ENCODE peak calls at places on chromosomes 13 and 19, in nine cellular contexts. One of them, this sample, is unnamed.
A peak's percentile ranks its signal among the peaks of the same experiment; 100 is the strongest.

GRCh38 chr13:20667857-20668256 is 35.6 kb upstream of the IL17D start:
- DNase-seq in AG04450: no peak
- DNase-seq in choroid plexus epithelial cell: no peak
- DNase-seq in lower leg skin: no peak
- DNase-seq in HFF-Myc: no peak
- DNase-seq in AG10803: no peak
- DNase-seq in nephron progenitor cell: no peak
- DNase-seq in H9: no peak
- DNase-seq in PC-9: no peak
- DNase-seq in this sample: no peak

GRCh38 chr13:29802621-29803020 is 47.8 kb downstream of the UBL3 start:
- DNase-seq in HFF-Myc: no peak
- DNase-seq in nephron progenitor cell: no peak
- DNase-seq in AG04450: no peak
- DNase-seq in PC-9: no peak
- DNase-seq in AG10803: peak; percentile 57
- DNase-seq in choroid plexus epithelial cell: peak; percentile 5
- DNase-seq in H9: no peak
- DNase-seq in lower leg skin: no peak
- DNase-seq in this sample: no peak

GRCh38 chr19:56084835-56085536 is 36.1 kb downstream of the ZNF787 start:
- DNase-seq in AG04450: no peak
- DNase-seq in choroid plexus epithelial cell: no peak
- DNase-seq in lower leg skin: no peak
- DNase-seq in nephron progenitor cell: no peak
- DNase-seq in PC-9: no peak
- DNase-seq in H9: no peak
- DNase-seq in HFF-Myc: no peak
- DNase-seq in AG10803: no peak
- DNase-seq in this sample: no peak

GRCh38 chr13:90293793-90294361 is 1053.6 kb upstream of the MIR17HG start:
- DNase-seq in HFF-Myc: no peak
- DNase-seq in AG10803: no peak
- DNase-seq in AG04450: no peak
- DNase-seq in lower leg skin: no peak
- DNase-seq in choroid plexus epithelial cell: no peak
- DNase-seq in nephron progenitor cell: no peak
- DNase-seq in PC-9: no peak
- DNase-seq in H9: no peak
- DNase-seq in this sample: no peak

GRCh38 chr19:566403-566802 is 6.0 kb upstream of the BSG start:
- DNase-seq in AG04450: no peak
- DNase-seq in lower leg skin: no peak
- DNase-seq in AG10803: peak; percentile 76
- DNase-seq in PC-9: no peak
- DNase-seq in nephron progenitor cell: no peak
- DNase-seq in HFF-Myc: no peak
- DNase-seq in H9: no peak
- DNase-seq in choroid plexus epithelial cell: no peak
- DNase-seq in this sample: no peak

GRCh38 chr19:46613525-46613924 is 11.4 kb downstream of the PTGIR start:
- DNase-seq in H9: no peak
- DNase-seq in AG10803: no peak
- DNase-seq in nephron progenitor cell: no peak
- DNase-seq in choroid plexus epithelial cell: no peak
- DNase-seq in HFF-Myc: no peak
- DNase-seq in AG04450: no peak
- DNase-seq in PC-9: no peak
- DNase-seq in lower leg skin: no peak
- DNase-seq in this sample: no peak

GRCh38 chr13:99214232-99214631 is 13.6 kb downstream of the UBAC2 start:
- DNase-seq in AG04450: no peak
- DNase-seq in PC-9: peak; percentile 2
- DNase-seq in HFF-Myc: no peak
- DNase-seq in lower leg skin: no peak
- DNase-seq in choroid plexus epithelial cell: no peak
- DNase-seq in nephron progenitor cell: no peak
- DNase-seq in H9: no peak
- DNase-seq in AG10803: no peak
- DNase-seq in this sample: no peak

GRCh38 chr19:44566984-44567383 is 37.5 kb upstream of the CEACAM20 start:
- DNase-seq in AG04450: no peak
- DNase-seq in choroid plexus epithelial cell: peak; percentile 20
- DNase-seq in lower leg skin: no peak
- DNase-seq in H9: no peak
- DNase-seq in nephron progenitor cell: no peak
- DNase-seq in HFF-Myc: no peak
- DNase-seq in PC-9: no peak
- DNase-seq in AG10803: no peak
- DNase-seq in this sample: no peak

GRCh38 chr13:62387642-62388041 is 972.0 kb upstream of the PCDH20 start:
- DNase-seq in nephron progenitor cell: no peak
- DNase-seq in PC-9: no peak
- DNase-seq in choroid plexus epithelial cell: peak; percentile 34
- DNase-seq in H9: no peak
- DNase-seq in lower leg skin: no peak
- DNase-seq in HFF-Myc: no peak
- DNase-seq in AG04450: peak; percentile 0
- DNase-seq in AG10803: no peak
- DNase-seq in this sample: no peak

GRCh38 chr13:100892981-100893380 is 218.4 kb upstream of the TMTC4 start:
- DNase-seq in HFF-Myc: no peak
- DNase-seq in H9: no peak
- DNase-seq in lower leg skin: no peak
- DNase-seq in choroid plexus epithelial cell: no peak
- DNase-seq in AG04450: no peak
- DNase-seq in nephron progenitor cell: no peak
- DNase-seq in AG10803: no peak
- DNase-seq in PC-9: no peak
- DNase-seq in this sample: no peak

GRCh38 chr19:49409441-49410029 is 13.7 kb downstream of the PTH2 start:
- DNase-seq in HFF-Myc: no peak
- DNase-seq in H9: no peak
- DNase-seq in lower leg skin: no peak
- DNase-seq in nephron progenitor cell: no peak
- DNase-seq in choroid plexus epithelial cell: no peak
- DNase-seq in PC-9: no peak
- DNase-seq in AG04450: no peak
- DNase-seq in AG10803: no peak
- DNase-seq in this sample: no peak

GRCh38 chr19:10544242-10544752 is 593 bp downstream of the ATG4D start:
- DNase-seq in AG04450: no peak
- DNase-seq in AG10803: no peak
- DNase-seq in nephron progenitor cell: no peak
- DNase-seq in choroid plexus epithelial cell: no peak
- DNase-seq in HFF-Myc: no peak
- DNase-seq in PC-9: peak; percentile 22
- DNase-seq in H9: no peak
- DNase-seq in lower leg skin: no peak
- DNase-seq in this sample: no peak

GRCh38 chr19:15293751-15294505 is 38.4 kb downstream of the BRD4 start:
- DNase-seq in nephron progenitor cell: no peak
- DNase-seq in AG10803: peak; percentile 70
- DNase-seq in PC-9: no peak
- DNase-seq in H9: no peak
- DNase-seq in AG04450: peak; percentile 30
- DNase-seq in choroid plexus epithelial cell: peak; percentile 70
- DNase-seq in lower leg skin: no peak
- DNase-seq in HFF-Myc: peak; percentile 39
- DNase-seq in this sample: no peak

GRCh38 chr19:10346509-10346908 is 7.1 kb upstream of the ICAM3 start:
- DNase-seq in H9: no peak
- DNase-seq in AG04450: no peak
- DNase-seq in HFF-Myc: no peak
- DNase-seq in AG10803: no peak
- DNase-seq in PC-9: no peak
- DNase-seq in lower leg skin: no peak
- DNase-seq in nephron progenitor cell: no peak
- DNase-seq in choroid plexus epithelial cell: peak; percentile 15
- DNase-seq in this sample: no peak

GRCh38 chr19:5058456-5059190 is 89.7 kb downstream of the KDM4B start:
- DNase-seq in nephron progenitor cell: no peak
- DNase-seq in PC-9: no peak
- DNase-seq in HFF-Myc: no peak
- DNase-seq in choroid plexus epithelial cell: no peak
- DNase-seq in AG10803: peak; percentile 43
- DNase-seq in H9: no peak
- DNase-seq in lower leg skin: no peak
- DNase-seq in AG04450: no peak
- DNase-seq in this sample: no peak

GRCh38 chr13:75326173-75327131 is 155.5 kb downstream of the TBC1D4 start:
- DNase-seq in lower leg skin: no peak
- DNase-seq in HFF-Myc: no peak
- DNase-seq in AG10803: peak; percentile 19
- DNase-seq in PC-9: no peak
- DNase-seq in H9: no peak
- DNase-seq in nephron progenitor cell: no peak
- DNase-seq in AG04450: no peak
- DNase-seq in choroid plexus epithelial cell: peak; percentile 67
- DNase-seq in this sample: no peak

GRCh38 chr19:52689804-52690394 is 44.9 kb downstream of the ZNF611 start:
- DNase-seq in nephron progenitor cell: peak; percentile 58
- DNase-seq in H9: peak; percentile 45
- DNase-seq in choroid plexus epithelial cell: no peak
- DNase-seq in lower leg skin: peak; percentile 91
- DNase-seq in AG04450: no peak
- DNase-seq in HFF-Myc: no peak
- DNase-seq in PC-9: peak; percentile 34
- DNase-seq in AG10803: peak; percentile 9
- DNase-seq in this sample: no peak

GRCh38 chr19:54952591-54953344 is 5.4 kb upstream of the NLRP7 start:
- DNase-seq in choroid plexus epithelial cell: peak; percentile 18
- DNase-seq in AG10803: no peak
- DNase-seq in PC-9: peak; percentile 90
- DNase-seq in lower leg skin: no peak
- DNase-seq in AG04450: no peak
- DNase-seq in HFF-Myc: no peak
- DNase-seq in H9: no peak
- DNase-seq in nephron progenitor cell: no peak
- DNase-seq in this sample: no peak

GRCh38 chr13:99339736-99340392 is 32.7 kb upstream of the GPR183 start:
- DNase-seq in HFF-Myc: no peak
- DNase-seq in nephron progenitor cell: no peak
- DNase-seq in H9: no peak
- DNase-seq in lower leg skin: no peak
- DNase-seq in choroid plexus epithelial cell: peak; percentile 83
- DNase-seq in PC-9: no peak
- DNase-seq in AG04450: no peak
- DNase-seq in AG10803: peak; percentile 50
- DNase-seq in this sample: no peak

GRCh38 chr13:34993470-34993869 is 51.4 kb downstream of the NBEA start:
- DNase-seq in choroid plexus epithelial cell: peak; percentile 33
- DNase-seq in H9: no peak
- DNase-seq in lower leg skin: no peak
- DNase-seq in nephron progenitor cell: no peak
- DNase-seq in AG10803: no peak
- DNase-seq in HFF-Myc: no peak
- DNase-seq in AG04450: no peak
- DNase-seq in PC-9: no peak
- DNase-seq in this sample: no peak
- TF ChIP-seq CTCF in choroid plexus epithelial cell: no peak
- TF ChIP-seq CTCF in H9: no peak
- TF ChIP-seq CTCF in lower leg skin: no peak
- TF ChIP-seq CTCF in nephron progenitor cell: no peak
- TF ChIP-seq CTCF in AG10803: no peak
- TF ChIP-seq CTCF in HFF-Myc: no peak
- TF ChIP-seq CTCF in AG04450: no peak
- TF ChIP-seq CTCF in PC-9: no peak
- TF ChIP-seq CTCF in this sample: no peak

GRCh38 chr19:23273022-23273593 is 22.9 kb upstream of the ZNF724 start:
- DNase-seq in AG10803: no peak
- DNase-seq in PC-9: no peak
- DNase-seq in AG04450: no peak
- DNase-seq in nephron progenitor cell: no peak
- DNase-seq in HFF-Myc: no peak
- DNase-seq in H9: no peak
- DNase-seq in lower leg skin: peak; percentile 80
- DNase-seq in choroid plexus epithelial cell: no peak
- DNase-seq in this sample: no peak

GRCh38 chr19:23273594-23274412 is 23.6 kb upstream of the ZNF724 start:
- DNase-seq in AG04450: peak; percentile 57
- DNase-seq in PC-9: peak; percentile 93
- DNase-seq in HFF-Myc: peak; percentile 72
- DNase-seq in nephron progenitor cell: peak; percentile 93
- DNase-seq in AG10803: peak; percentile 79
- DNase-seq in choroid plexus epithelial cell: peak; percentile 93
- DNase-seq in H9: peak; percentile 96
- DNase-seq in lower leg skin: peak; percentile 99
- DNase-seq in this sample: peak; percentile 83
- TF ChIP-seq CTCF in AG04450: no peak
- TF ChIP-seq CTCF in PC-9: no peak
- TF ChIP-seq CTCF in HFF-Myc: no peak
- TF ChIP-seq CTCF in nephron progenitor cell: no peak
- TF ChIP-seq CTCF in AG10803: no peak
- TF ChIP-seq CTCF in choroid plexus epithelial cell: peak; percentile 24
- TF ChIP-seq CTCF in H9: no peak
- TF ChIP-seq CTCF in lower leg skin: no peak
- TF ChIP-seq CTCF in this sample: no peak

GRCh38 chr19:38990949-38991697 is 15.6 kb upstream of the FBXO17 start:
- DNase-seq in choroid plexus epithelial cell: no peak
- DNase-seq in H9: no peak
- DNase-seq in lower leg skin: no peak
- DNase-seq in HFF-Myc: no peak
- DNase-seq in PC-9: peak; percentile 25
- DNase-seq in AG10803: peak; percentile 34
- DNase-seq in nephron progenitor cell: no peak
- DNase-seq in AG04450: no peak
- DNase-seq in this sample: no peak
- TF ChIP-seq CTCF in choroid plexus epithelial cell: no peak
- TF ChIP-seq CTCF in H9: no peak
- TF ChIP-seq CTCF in lower leg skin: no peak
- TF ChIP-seq CTCF in HFF-Myc: no peak
- TF ChIP-seq CTCF in PC-9: no peak
- TF ChIP-seq CTCF in AG10803: no peak
- TF ChIP-seq CTCF in nephron progenitor cell: no peak
- TF ChIP-seq CTCF in AG04450: no peak
- TF ChIP-seq CTCF in this sample: no peak

GRCh38 chr13:80055804-80056203 is 285.1 kb downstream of the SPRY2 start:
- DNase-seq in nephron progenitor cell: no peak
- DNase-seq in choroid plexus epithelial cell: no peak
- DNase-seq in PC-9: no peak
- DNase-seq in lower leg skin: no peak
- DNase-seq in AG04450: no peak
- DNase-seq in H9: no peak
- DNase-seq in AG10803: no peak
- DNase-seq in HFF-Myc: no peak
- DNase-seq in this sample: no peak

GRCh38 chr13:80054806-80055205 is 286.1 kb downstream of the SPRY2 start:
- DNase-seq in HFF-Myc: no peak
- DNase-seq in nephron progenitor cell: no peak
- DNase-seq in H9: no peak
- DNase-seq in AG04450: no peak
- DNase-seq in PC-9: no peak
- DNase-seq in AG10803: peak; percentile 20
- DNase-seq in lower leg skin: no peak
- DNase-seq in choroid plexus epithelial cell: no peak
- DNase-seq in this sample: no peak

DNA sequence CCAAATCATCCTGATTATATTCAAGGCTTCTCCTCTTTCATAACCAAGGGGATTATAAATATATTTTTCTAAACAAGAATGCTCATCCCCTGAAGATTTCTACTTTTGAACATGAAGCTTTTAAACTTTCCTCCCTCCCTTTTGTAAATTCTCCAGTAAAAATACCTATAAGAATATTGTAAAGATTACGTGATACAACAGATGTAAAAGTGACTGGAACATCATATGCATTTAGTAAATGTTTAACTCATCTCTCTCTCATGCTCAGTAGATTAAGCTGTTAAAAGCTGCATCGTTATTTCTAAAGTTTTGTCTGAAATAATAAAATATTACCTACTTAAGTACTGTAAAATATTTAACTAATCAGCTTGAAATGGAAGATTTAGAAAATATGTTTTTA is 281.1 kb downstream of the SPRY2 start:
- DNase-seq in H9: no peak
- DNase-seq in PC-9: no peak
- DNase-seq in nephron progenitor cell: no peak
- DNase-seq in AG04450: no peak
- DNase-seq in HFF-Myc: no peak
- DNase-seq in choroid plexus epithelial cell: no peak
- DNase-seq in AG10803: no peak
- DNase-seq in lower leg skin: no peak
- DNase-seq in this sample: no peak
- TF ChIP-seq CTCF in H9: no peak
- TF ChIP-seq CTCF in PC-9: no peak
- TF ChIP-seq CTCF in nephron progenitor cell: no peak
- TF ChIP-seq CTCF in AG04450: no peak
- TF ChIP-seq CTCF in HFF-Myc: no peak
- TF ChIP-seq CTCF in choroid plexus epithelial cell: no peak
- TF ChIP-seq CTCF in AG10803: no peak
- TF ChIP-seq CTCF in lower leg skin: no peak
- TF ChIP-seq CTCF in this sample: no peak

This sample was measured in omental fat pad.